ENCODE peak calls at places on chromosomes 13 and 19, in six cellular contexts. U is upper lobe of left lung, A is GM23338, S is stomach, N is suprapubic skin, X is H1. P is an unnamed sample.

GRCh38 chr13:85974604-85975366 is 175.6 kb upstream of the SLITRK6 start:
- DNase-seq in U (no peak), S (no peak), N (no peak), X (no peak), A (no peak), P (no peak)

GRCh38 chr13:45838171-45838745 is 13.3 kb downstream of the SIAH3 start:
- DNase-seq in A (peak; percentile 28), U (peak; percentile 53), X (no peak), N (no peak), S (no peak), P (no peak)

GRCh38 chr13:32113564-32113963 is 82.0 kb downstream of the FRY start:
- DNase-seq in N (no peak), A (no peak), X (no peak), S (no peak), U (no peak), P (no peak)

GRCh38 chr13:21608961-21609360 is 5.0 kb upstream of the MICU2 start:
- DNase-seq in N (no peak), S (no peak), U (no peak), X (no peak), A (no peak), P (no peak)

GRCh38 chr19:8585894-8586750 is 8.9 kb upstream of the MYO1F start:
- DNase-seq in N (no peak), S (peak; percentile 61), U (peak; percentile 71), X (peak; percentile 64), A (peak; percentile 97), P (no peak)

GRCh38 chr19:14476663-14477401 is 1.7 kb upstream of the PTGER1 start:
- DNase-seq in U (no peak), A (no peak), X (no peak), S (peak; percentile 51), N (no peak), P (no peak)

GRCh38 chr19:46202426-46202825 is 27.1 kb upstream of the IGFL1 start:
- DNase-seq in S (no peak), U (no peak), X (no peak), A (no peak), N (no peak), P (no peak)

GRCh38 chr19:28217064-28217463 is 995.9 kb downstream of the UQCRFS1 start:
- DNase-seq in X (peak; percentile 31), U (no peak), A (peak; percentile 86), N (no peak), S (no peak), P (no peak)

GRCh38 chr13:24693862-24694471 is 13.8 kb downstream of the ATP12A start:
- DNase-seq in U (no peak), X (no peak), S (peak; percentile 46), A (peak; percentile 95), N (no peak), P (peak; percentile 53)

GRCh38 chr13:41456768-41457588 is at the start of gene RGCC:
- DNase-seq in N (peak; percentile 87), A (peak; percentile 83), U (peak; percentile 99), S (peak; percentile 79), X (no peak), P (peak; percentile 74)

GRCh38 chr19:45848922-45849321 is 14.0 kb downstream of the SYMPK start:
- DNase-seq in U (no peak), S (no peak), X (no peak), N (no peak), A (peak; percentile 37), P (no peak)

GRCh38 chr19:19514215-19514633 is 1.1 kb downstream of the TSSK6 start:
- DNase-seq in S (no peak), A (no peak), U (peak; percentile 90), X (no peak), N (no peak), P (no peak)

GRCh38 chr19:36939153-36939552 is 23.0 kb downstream of the ZNF568 start:
- DNase-seq in X (no peak), U (no peak), N (no peak), A (peak; percentile 52), S (no peak), P (no peak)

GRCh38 chr13:35460061-35460460 is 16.4 kb downstream of the MAB21L1 start:
- DNase-seq in S (no peak), U (no peak), N (no peak), X (no peak), A (no peak), P (no peak)

GRCh38 chr19:33535176-33535575 is 13.6 kb upstream of the PEPD start:
- DNase-seq in A (no peak), X (no peak), S (no peak), N (no peak), U (no peak), P (no peak)

GRCh38 chr19:40501599-40501998 is 34.8 kb downstream of the SPTBN4 start:
- DNase-seq in U (no peak), N (no peak), X (no peak), A (no peak), S (no peak), P (no peak)

GRCh38 chr13:50228527-50228926 is 213.3 kb downstream of the KCNRG start:
- DNase-seq in U (peak; percentile 13), X (no peak), A (no peak), S (no peak), N (no peak), P (no peak)

GRCh38 chr19:29785955-29786589 is 25.7 kb upstream of the CCNE1 start:
- DNase-seq in U (no peak), X (no peak), A (peak; percentile 71), S (no peak), N (no peak), P (no peak)

GRCh38 chr13:110815471-110816204 is 99.2 kb downstream of the ANKRD10 start:
- DNase-seq in A (no peak), U (no peak), N (peak; percentile 45), S (no peak), X (no peak), P (no peak)

GRCh38 chr13:110812869-110813645 is 99.6 kb downstream of the ING1 start:
- DNase-seq in S (no peak), A (no peak), U (peak; percentile 66), X (no peak), N (peak; percentile 60), P (no peak)

GRCh38 chr13:110812111-110812868 is 98.8 kb downstream of the ING1 start:
- DNase-seq in X (no peak), S (no peak), A (peak; percentile 77), U (peak; percentile 80), N (peak; percentile 76), P (no peak)

GRCh38 chr13:110811751-110812110 is 98.2 kb downstream of the ING1 start:
- DNase-seq in N (no peak), X (no peak), U (no peak), A (no peak), S (no peak), P (no peak)

DNA sequence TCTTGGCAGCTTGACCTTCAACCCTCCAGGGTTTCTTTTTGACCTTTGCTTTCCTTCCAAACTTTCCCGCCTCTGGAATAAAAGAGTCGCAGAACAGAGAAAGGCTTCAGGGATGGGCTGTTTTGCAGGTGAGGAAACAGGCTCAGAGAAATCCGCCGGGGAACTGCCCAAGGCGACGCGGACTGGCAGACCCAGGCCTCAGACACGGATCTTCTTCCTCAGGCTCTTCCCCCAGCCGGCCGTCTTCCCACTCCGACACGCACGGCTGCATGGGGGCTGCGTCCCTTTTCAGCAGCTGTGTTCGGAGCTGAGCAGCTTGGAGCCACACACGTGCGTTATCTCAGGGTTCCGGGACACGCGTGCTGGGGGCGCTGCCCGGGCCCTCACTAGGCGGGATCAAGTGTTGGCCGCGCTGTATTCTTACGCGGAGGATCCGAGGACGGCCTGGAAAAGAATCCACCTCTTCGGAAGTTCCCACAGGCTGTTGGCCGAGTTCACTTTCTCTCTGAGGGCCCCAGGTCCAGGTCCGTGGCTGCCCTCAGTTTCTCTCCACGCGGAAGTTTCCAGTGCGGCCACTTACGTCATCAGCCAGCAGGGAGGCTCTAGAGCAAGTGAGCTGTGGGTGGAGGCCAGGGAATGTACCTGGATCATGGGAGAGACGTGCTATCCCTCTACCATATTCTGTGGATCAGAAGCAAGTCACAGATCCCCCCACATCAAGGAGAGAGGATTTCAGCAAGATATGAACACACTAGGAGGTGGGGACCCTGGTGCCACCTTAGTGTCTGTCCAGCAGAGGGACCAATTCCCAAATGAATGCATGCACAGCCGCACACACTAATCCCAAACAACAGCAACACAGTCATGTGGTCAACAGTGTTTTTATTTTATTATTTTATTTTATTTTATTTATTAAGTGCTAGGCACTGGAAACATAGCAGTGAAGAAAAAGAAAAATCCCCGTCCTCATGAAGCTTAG is 100.4 kb downstream of the ING1 start:
- DNase-seq in S (no peak), X (no peak), N (peak; percentile 75), A (no peak), U (peak; percentile 72), P (no peak)
- TF ChIP-seq CTCF in S (no peak), X (peak; percentile 10), N (no peak), A (peak; percentile 19), U (no peak), P (no peak)

GRCh38 chr19:6064016-6064702 is 46.1 kb downstream of the RFX2 start:
- DNase-seq in N (peak; percentile 45), S (no peak), U (no peak), A (no peak), X (no peak), P (no peak)
- H3K4me1 ChIP-seq in N (peaks cover 90% of the 10 kb centered on the region), S (peaks cover 58% of the 10 kb centered on the region), U (peaks cover 66% of the 10 kb centered on the region), A (peaks cover 5% of the 10 kb centered on the region), X (peaks cover 6% of the 10 kb centered on the region), P (no peaks in the 10 kb centered on the region)

GRCh38 chr19:48206402-48207093 is 36.1 kb downstream of the ZSWIM9 start:
- DNase-seq in N (no peak), S (peak; percentile 54), X (no peak), A (no peak), U (no peak), P (no peak)
- TF ChIP-seq POLR2AphosphoS5 in N (no peak), S (no peak), X (no peak), A (no peak), U (no peak), P (no peak)

GRCh38 chr13:98653471-98653985 is 76.6 kb upstream of the STK24 start:
- DNase-seq in A (peak; percentile 95), X (peak; percentile 77), U (no peak), S (peak; percentile 88), N (peak; percentile 88), P (peak; percentile 83)

GRCh38 chr13:98650376-98651107 is 73.6 kb upstream of the STK24 start:
- DNase-seq in A (no peak), X (no peak), S (peak; percentile 86), U (no peak), N (no peak), P (peak; percentile 85)

GRCh38 chr13:98651716-98652115 is 74.8 kb upstream of the STK24 start:
- DNase-seq in X (no peak), U (no peak), A (no peak), N (no peak), S (no peak), P (no peak)

GRCh38 chr13:98649861-98650260 is 73.0 kb upstream of the STK24 start:
- DNase-seq in N (no peak), U (no peak), S (no peak), A (no peak), X (no peak), P (no peak)

DNA sequence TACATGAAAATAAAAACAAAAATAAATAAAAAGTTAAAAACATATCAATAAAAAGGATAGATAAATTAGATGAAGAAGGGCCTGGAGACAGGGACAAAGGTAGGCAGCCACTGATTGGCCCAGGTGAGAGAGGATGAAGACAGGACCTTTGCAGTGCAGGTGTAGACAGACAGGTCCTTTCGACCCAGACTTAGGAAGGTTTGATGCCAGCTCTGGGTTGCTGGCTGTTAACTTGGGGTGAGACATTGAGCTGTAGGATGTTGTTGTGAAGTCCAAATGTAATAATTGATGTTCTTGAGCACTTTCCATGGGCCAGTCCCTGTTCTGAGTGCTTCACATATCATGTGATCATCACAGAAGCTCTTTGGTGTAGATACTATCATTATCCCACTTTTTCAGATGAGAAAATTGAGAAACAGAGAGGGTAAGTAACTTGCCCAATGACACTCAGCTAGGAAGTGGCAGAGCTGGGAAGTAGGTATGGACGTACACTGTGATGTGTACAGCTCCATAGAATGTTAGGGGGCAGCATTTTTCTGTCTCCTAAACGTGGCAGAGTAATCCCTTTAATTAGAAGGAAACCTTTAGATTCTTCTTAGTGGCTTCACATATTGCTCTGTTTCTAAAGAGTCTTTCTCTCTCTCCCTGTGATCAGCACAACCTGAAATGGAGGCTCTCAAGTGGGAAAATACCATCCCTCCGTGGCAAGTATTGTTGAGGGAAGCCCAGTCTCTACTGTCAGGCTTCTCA is 76.0 kb upstream of the STK24 start:
- DNase-seq in U (no peak), N (no peak), S (no peak), A (no peak), X (no peak), P (no peak)
- TF ChIP-seq CTCF in U (no peak), N (no peak), S (no peak), A (no peak), X (no peak), P (no peak)

P was measured in prostate gland.